ENCODE peak calls at places on chromosomes 13 and 19, in eight cellular contexts. P is pancreas, H is astrocyte of the cerebellum, I is aorta, G is left ventricle myocardium inferior, X is AG04450, K is heart left ventricle, W is GM12865. O is an unnamed sample.

GRCh38 chr13:111177081-111177711 is 62.1 kb downstream of the ARHGEF7 start:
- DNase-seq in H (peak; percentile 47), I (peak; percentile 75), P (no peak), X (no peak), K (peak; percentile 82), W (peak; percentile 73), G (peak; percentile 75), O (no peak)

GRCh38 chr13:29676941-29677452 is 81.5 kb upstream of the SLC7A1 start:
- DNase-seq in P (peak; percentile 5), G (no peak), K (no peak), H (no peak), W (no peak), I (no peak), X (no peak), O (no peak)

GRCh38 chr19:52991484-52991883 is 22.2 kb upstream of the ERVV-1 start:
- DNase-seq in G (no peak), K (no peak), P (no peak), H (no peak), I (no peak), W (no peak), X (no peak), O (peak; percentile 4)

GRCh38 chr19:10797541-10798256 is 38.3 kb downstream of the TMED1 start:
- DNase-seq in K (no peak), P (no peak), G (no peak), W (peak; percentile 80), I (no peak), H (no peak), X (no peak), O (no peak)

GRCh38 chr19:2208975-2209374 is 27.2 kb downstream of the PLEKHJ1 start:
- DNase-seq in X (no peak), G (peak; percentile 49), W (no peak), I (no peak), K (no peak), H (no peak), P (no peak), O (no peak)

GRCh38 chr19:58229255-58229639 is 533 bp downstream of the ZNF544 start:
- DNase-seq in K (no peak), X (no peak), I (no peak), G (no peak), W (peak; percentile 48), H (no peak), P (no peak), O (peak; percentile 3)

GRCh38 chr13:26280822-26281221 is 26.9 kb downstream of the CDK8 start:
- DNase-seq in H (no peak), K (no peak), P (no peak), X (no peak), W (no peak), I (no peak), G (no peak), O (no peak)

GRCh38 chr13:45775401-45775963 is 73.4 kb downstream of the CBY2 start:
- DNase-seq in W (no peak), H (no peak), I (no peak), G (no peak), X (no peak), P (no peak), K (no peak), O (no peak)

GRCh38 chr19:45883881-45884681 is 1.9 kb downstream of the IRF2BP1 start:
- DNase-seq in K (peak; percentile 38), P (peak; percentile 54), W (no peak), G (no peak), H (no peak), I (no peak), X (no peak), O (no peak)

GRCh38 chr19:29715695-29716581 is 877 bp upstream of the C19orf12 start:
- DNase-seq in I (no peak), X (no peak), G (no peak), W (peak; percentile 24), P (no peak), K (no peak), H (no peak), O (no peak)

GRCh38 chr13:80454245-80454644 is 113.3 kb upstream of the SPRY2 start:
- DNase-seq in H (peak; percentile 74), W (peak; percentile 21), I (no peak), G (no peak), P (no peak), X (no peak), K (no peak), O (peak; percentile 58)

DNA sequence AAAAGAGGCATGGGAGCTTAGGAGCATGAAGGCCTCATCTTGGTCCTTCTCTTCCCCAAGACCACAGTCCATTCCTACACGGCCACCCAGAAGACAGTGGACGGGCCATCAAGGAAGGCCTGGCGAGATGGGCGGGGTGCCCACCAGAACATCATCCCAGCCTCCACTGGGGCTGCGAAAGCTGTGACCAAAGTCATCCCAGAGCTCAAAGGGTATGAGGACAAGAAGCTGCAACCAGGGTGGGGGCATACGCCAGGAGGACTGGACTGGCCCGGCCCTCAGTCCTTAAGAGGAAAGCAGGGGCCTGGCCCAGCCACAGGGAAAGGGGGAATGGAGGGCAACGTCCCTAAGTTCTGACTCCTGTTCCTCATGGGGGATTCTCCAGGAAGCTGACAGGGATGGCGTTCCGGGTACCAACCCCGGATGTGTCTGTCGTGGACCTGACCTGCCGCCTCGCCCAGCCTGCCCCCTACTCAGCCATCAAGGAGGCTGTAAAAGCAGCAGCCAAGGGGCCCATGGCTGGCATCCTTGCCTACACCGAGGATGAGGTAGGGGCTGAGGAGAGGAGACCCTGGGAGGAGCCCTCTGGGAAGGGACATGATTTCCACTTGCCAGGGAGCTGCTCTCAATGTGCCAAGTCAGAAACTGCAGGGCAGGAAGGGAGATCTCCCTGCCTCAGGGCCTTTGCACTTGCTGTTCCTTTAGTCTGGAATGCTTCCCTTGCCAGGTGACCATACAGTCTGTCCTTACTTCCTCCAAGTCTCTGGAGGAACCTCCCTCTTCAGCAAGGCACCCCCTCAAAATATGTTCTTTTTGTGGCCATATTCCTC is 1.9 kb upstream of the TMEM147 start:
- DNase-seq in G (no peak), P (no peak), K (no peak), H (no peak), I (no peak), X (no peak), W (no peak), O (no peak)
- H3K4me3 ChIP-seq in G (no peak overlapping the region), P (no peak overlapping the region), K (no peak overlapping the region), H (no peak overlapping the region), I (no peak overlapping the region), X (no peak overlapping the region), W (no peak overlapping the region), O (no peak overlapping the region)

DNA sequence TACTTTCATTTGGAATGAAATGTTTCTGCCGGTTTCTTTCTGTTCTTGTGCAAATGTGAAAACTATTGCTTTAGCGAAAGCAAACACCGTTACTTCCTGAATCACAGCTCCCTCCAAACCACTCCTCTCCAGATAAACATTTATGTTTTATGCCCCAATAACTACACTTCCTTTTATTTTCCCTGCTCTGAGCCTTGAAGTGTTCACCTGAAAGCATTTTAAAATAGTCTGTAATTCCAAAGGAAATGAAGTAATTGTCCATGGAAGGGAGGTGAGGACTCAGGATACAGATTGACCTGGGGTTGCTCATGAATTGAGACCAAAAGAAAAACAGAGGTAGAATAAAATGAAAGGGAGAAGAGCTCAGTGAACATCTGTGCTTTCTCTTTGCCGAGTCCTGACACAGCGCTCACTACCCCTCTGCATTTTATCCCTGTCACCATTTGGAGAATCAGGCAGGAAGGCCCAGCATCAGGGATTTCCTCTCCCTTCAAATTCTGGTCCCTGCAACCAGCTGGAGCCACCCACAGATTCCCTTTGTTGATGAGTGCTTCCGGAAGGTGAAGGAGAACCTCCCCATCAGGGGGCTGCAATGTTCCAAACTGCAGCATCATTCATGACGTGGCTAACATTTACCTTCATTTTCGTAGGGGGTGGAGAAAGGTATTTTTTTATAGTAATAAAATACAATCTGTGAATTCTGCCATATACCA is 171.9 kb downstream of the ITGBL1 start:
- DNase-seq in W (peak; percentile 5), P (no peak), G (no peak), I (no peak), X (no peak), K (no peak), H (no peak), O (no peak)
- H3K4me3 ChIP-seq in W (no peak overlapping the region), P (no peak overlapping the region), G (no peak overlapping the region), I (peak overlapping the region; percentile 48), X (no peak overlapping the region), K (peak overlapping the region; percentile 13), H (no peak overlapping the region), O (no peak overlapping the region)

DNA sequence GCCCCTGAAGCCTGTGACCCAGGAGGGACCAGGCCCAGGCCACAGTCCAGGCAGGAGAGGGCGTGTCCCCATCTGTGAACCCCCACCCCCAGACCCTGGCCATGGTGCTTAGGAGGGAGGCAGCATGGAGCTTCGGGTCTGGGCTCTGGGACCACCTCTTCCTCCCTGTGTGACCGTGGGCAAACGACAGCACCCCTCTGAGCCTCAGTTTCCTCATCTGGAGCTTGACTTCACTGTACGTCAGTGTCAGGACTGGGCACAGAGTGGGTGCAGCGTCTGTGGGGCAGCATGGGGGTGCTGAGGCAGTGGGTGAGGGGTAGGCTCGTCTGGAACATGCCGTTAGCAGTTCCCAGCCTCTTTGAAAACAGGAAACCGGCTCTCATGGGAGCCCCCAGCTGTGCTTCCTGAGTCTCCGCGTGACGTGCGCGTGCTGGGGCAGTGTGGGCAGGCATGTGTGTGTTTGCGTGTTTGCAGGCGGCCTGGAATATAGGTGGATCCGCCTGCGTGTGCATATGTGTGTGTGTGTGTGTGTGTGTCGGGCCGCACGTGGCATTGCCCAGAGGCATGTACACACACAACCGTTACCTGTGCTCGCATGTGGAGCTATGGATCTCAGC is 15.7 kb downstream of the ARRDC2 start:
- DNase-seq in W (peak; percentile 44), G (peak; percentile 92), K (peak; percentile 92), I (peak; percentile 95), H (no peak), X (no peak), P (no peak), O (peak; percentile 96)
- H3K4me3 ChIP-seq in W (peak overlapping the region; percentile 91), G (peak overlapping the region; percentile 17), K (peak overlapping the region; percentile 21), I (no peak overlapping the region), H (no peak overlapping the region), X (no peak overlapping the region), P (no peak overlapping the region), O (no peak overlapping the region)

DNA sequence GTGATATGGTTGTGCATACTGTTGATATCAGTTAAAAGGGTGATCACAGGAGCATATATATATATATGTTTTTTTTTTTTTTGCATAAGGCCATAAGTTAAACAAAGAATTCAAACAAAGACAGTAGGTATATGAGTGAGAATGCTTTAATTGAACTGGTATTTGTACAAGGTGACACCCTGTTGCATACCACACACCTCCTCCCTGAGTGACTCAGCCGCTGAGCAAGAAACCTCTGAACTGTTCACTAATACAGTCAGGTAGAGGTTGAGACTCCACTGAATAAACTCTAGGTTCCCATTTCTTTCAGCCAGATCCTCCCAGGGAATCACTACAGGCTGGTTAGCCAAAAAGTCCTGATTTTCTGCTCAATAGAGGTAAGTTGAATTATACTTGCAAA is at the start of gene SCEL:
- DNase-seq in W (no peak), K (no peak), I (no peak), X (no peak), H (no peak), G (no peak), P (no peak), O (no peak)
- H3K4me3 ChIP-seq in W (no peak within 1 kb of the TSS), K (no peak within 1 kb of the TSS), I (no peak within 1 kb of the TSS), X (no peak within 1 kb of the TSS), H (no peak within 1 kb of the TSS), G (no peak within 1 kb of the TSS), P (no peak within 1 kb of the TSS), O (no peak within 1 kb of the TSS)

GRCh38 chr19:18420931-18421330 is 1.7 kb downstream of the SSBP4 start:
- DNase-seq in H (no peak), G (no peak), K (no peak), W (no peak), P (no peak), I (peak; percentile 50), X (no peak), O (no peak)
- H3K4me3 ChIP-seq in H (peak overlapping the region; percentile 63), G (peak overlapping the region; percentile 86), K (peak overlapping the region; percentile 92), W (peak overlapping the region; percentile 65), P (no peak overlapping the region), I (no peak overlapping the region), X (peak overlapping the region; percentile 71), O (peak overlapping the region; percentile 71)